ENCODE peak calls at places on chromosomes 11 and 22, in seven cellular contexts. J, H, N, W, X, Q and U are unnamed samples.

GRCh38 chr11:11444027-11444799 is 91.2 kb upstream of the CSNK2A3 start:
- DNase-seq in H (no peak), N (no peak), J (no peak), W (no peak), X (no peak), Q (no peak), U (no peak)

GRCh38 chr11:102304686-102305085 is 12.6 kb upstream of the BIRC3 start:
- DNase-seq in X (no peak), J (no peak), Q (no peak), W (no peak), H (no peak), N (no peak), U (no peak)

GRCh38 chr22:39470462-39471335 is 13.9 kb downstream of the MGAT3 start:
- DNase-seq in X (no peak), Q (no peak), W (no peak), N (no peak), H (no peak), J (no peak), U (no peak)

GRCh38 chr22:40653361-40653760 is 16.8 kb upstream of the MRTFA start:
- DNase-seq in H (no peak), N (no peak), Q (no peak), J (no peak), W (no peak), X (no peak), U (no peak)

GRCh38 chr11:133382217-133382746 is 150.0 kb downstream of the OPCML start:
- DNase-seq in X (no peak), W (no peak), N (no peak), J (no peak), H (no peak), Q (no peak), U (no peak)

GRCh38 chr11:121717296-121717695 is 264.5 kb upstream of the SORL1-AS1 start:
- DNase-seq in W (no peak), H (no peak), Q (no peak), X (no peak), N (no peak), J (no peak), U (no peak)

GRCh38 chr22:40605676-40606250 is 30.8 kb downstream of the MRTFA start:
- DNase-seq in X (no peak), H (no peak), N (no peak), W (no peak), Q (no peak), J (no peak), U (no peak)

GRCh38 chr22:24424001-24424900 is 3.1 kb upstream of the ADORA2A start:
- DNase-seq in X (peak), Q (peak), N (no peak), J (no peak), H (no peak), W (no peak), U (peak)

GRCh38 chr22:24466831-24467249 is 28.3 kb upstream of the UPB1 start:
- DNase-seq in N (no peak), X (no peak), W (no peak), H (no peak), J (peak), Q (no peak), U (no peak)

GRCh38 chr11:13128381-13128780 is 119.3 kb downstream of the RASSF10 start:
- DNase-seq in N (no peak), J (no peak), H (no peak), X (no peak), Q (no peak), W (no peak), U (no peak)

GRCh38 chr22:36415415-36416168 is 27.8 kb upstream of the MYH9 start:
- DNase-seq in N (no peak), X (no peak), H (no peak), Q (peak), J (no peak), W (no peak), U (no peak)

GRCh38 chr11:22976146-22976545 is 115.9 kb upstream of the CCDC179 start:
- DNase-seq in H (no peak), W (peak), X (no peak), J (no peak), Q (no peak), N (peak), U (no peak)

GRCh38 chr11:30585067-30585891 is 874 bp downstream of the MPPED2 start:
- DNase-seq in W (no peak), Q (peak), H (peak), N (peak), X (peak), J (no peak), U (no peak)

GRCh38 chr11:57399221-57399620 is 8.8 kb upstream of the PRG2 start:
- DNase-seq in X (no peak), N (no peak), Q (no peak), W (no peak), J (no peak), H (no peak), U (no peak)

GRCh38 chr11:12353534-12353933 is 23.8 kb upstream of the PARVA start:
- DNase-seq in Q (no peak), N (no peak), W (no peak), H (no peak), X (no peak), J (no peak), U (no peak)

GRCh38 chr22:24157783-24158170 is 23.5 kb upstream of the SUSD2 start:
- DNase-seq in H (peak), Q (no peak), J (no peak), N (peak), W (no peak), X (peak), U (no peak)

GRCh38 chr11:94740083-94740974 is 27.8 kb upstream of the AMOTL1 start:
- DNase-seq in N (peak), Q (no peak), X (no peak), H (peak), W (no peak), J (no peak), U (no peak)

GRCh38 chr11:82864268-82864667 is 36.0 kb downstream of the PRCP start:
- DNase-seq in J (peak), W (no peak), Q (peak), H (peak), N (peak), X (peak), U (no peak)

GRCh38 chr11:79381036-79381435 is 59.8 kb downstream of the TENM4 start:
- DNase-seq in X (no peak), N (no peak), W (no peak), Q (no peak), H (no peak), J (no peak), U (no peak)

GRCh38 chr11:10488581-10489443 is 33.7 kb downstream of the AMPD3 start:
- DNase-seq in J (no peak), Q (peak), H (peak), W (no peak), X (peak), N (peak), U (no peak)

DNA sequence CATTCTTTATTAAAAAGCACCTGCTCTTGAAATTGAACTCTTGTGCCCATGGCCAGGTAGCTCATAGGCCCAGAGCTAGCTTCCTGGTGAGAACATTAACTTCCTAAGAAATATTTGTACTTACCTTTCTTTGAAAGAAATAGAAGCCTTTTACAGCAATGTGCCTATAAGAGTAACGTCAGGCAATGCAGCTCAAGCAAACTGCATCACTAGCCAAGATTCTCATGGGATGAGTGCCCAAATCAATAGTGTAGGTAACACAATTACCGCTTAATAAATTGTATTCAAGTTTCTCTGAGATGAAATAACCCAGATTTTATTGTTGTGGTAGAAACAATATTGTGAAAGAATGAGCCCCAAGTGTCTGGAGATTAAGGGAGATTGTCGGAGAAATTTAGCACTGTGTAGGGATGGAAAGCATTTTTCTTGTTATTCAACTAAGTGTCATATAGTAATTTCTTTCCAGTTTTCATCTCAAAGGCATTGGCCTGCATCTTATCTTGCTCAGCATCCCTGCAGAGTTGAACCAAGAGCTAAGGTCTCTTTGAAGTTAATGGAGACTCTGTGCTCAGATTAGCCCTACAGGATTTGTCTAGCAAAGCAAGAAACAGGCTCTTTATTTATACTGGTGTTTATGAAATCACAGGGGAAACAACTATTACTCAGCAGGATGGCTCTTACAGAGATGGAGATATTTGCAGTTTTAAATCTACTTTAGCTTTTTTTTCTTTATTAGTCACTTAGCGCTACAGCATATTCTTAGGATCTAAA is 321.0 kb upstream of the PDGFD start:
- DNase-seq in N (no peak), Q (no peak), W (no peak), J (no peak), H (no peak), X (no peak), U (no peak)
- TF ChIP-seq CTCF in N (no peak), Q (no peak), W (no peak), J (no peak), H (no peak), X (no peak), U (no peak)

DNA sequence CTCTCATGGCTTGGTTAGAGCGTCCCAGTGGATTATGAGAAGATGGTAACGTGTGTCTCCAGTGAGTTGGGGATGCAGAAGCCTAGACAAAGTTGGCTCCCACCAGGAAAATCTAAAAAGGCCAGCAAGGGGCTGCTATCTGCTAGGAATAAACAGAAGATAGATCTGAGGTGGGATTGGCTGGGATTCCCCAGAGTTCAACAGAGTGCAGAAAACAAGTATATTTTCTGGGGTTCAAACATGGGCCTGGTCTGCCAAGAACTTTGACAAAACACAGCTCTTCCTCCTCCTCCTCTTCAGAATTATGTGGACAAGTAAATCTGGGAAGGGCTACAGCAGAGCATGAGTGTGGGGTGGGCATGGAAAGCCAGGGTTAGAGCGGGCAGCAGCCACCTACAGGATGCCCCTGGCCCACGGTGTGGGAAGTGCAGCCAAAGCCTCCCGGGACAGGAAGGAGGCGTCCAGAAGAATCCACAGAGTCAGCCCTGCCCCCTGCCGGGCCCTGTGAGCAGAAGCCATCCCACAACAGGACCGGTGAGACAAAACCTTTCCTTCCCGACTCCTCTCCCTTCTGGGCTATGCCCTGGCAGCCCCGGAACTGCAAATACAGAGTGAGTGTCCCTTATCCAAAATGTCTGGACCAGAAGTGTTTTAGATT is 67.1 kb downstream of the CD82 start:
- DNase-seq in Q (peak), J (no peak), X (peak), W (no peak), H (peak), N (peak), U (no peak)
- TF ChIP-seq CTCF in Q (peak), J (peak), X (peak), W (peak), H (peak), N (no peak), U (no peak)

GRCh38 chr11:47177229-47177845 is 658 bp upstream of the ARFGAP2 start:
- DNase-seq in Q (peak), W (peak), J (peak), N (peak), X (no peak), H (peak), U (peak)

GRCh38 chr11:47177846-47178245 is 1.2 kb upstream of the ARFGAP2 start:
- DNase-seq in J (no peak), Q (no peak), W (no peak), X (peak), N (peak), H (no peak), U (no peak)

GRCh38 chr11:47178305-47178704 is 1.6 kb upstream of the ARFGAP2 start:
- DNase-seq in W (no peak), J (no peak), X (peak), Q (no peak), H (no peak), N (no peak), U (no peak)

GRCh38 chr11:47175746-47176327 is 842 bp downstream of the ARFGAP2 start:
- DNase-seq in H (no peak), W (no peak), X (no peak), Q (no peak), J (no peak), N (no peak), U (no peak)

DNA sequence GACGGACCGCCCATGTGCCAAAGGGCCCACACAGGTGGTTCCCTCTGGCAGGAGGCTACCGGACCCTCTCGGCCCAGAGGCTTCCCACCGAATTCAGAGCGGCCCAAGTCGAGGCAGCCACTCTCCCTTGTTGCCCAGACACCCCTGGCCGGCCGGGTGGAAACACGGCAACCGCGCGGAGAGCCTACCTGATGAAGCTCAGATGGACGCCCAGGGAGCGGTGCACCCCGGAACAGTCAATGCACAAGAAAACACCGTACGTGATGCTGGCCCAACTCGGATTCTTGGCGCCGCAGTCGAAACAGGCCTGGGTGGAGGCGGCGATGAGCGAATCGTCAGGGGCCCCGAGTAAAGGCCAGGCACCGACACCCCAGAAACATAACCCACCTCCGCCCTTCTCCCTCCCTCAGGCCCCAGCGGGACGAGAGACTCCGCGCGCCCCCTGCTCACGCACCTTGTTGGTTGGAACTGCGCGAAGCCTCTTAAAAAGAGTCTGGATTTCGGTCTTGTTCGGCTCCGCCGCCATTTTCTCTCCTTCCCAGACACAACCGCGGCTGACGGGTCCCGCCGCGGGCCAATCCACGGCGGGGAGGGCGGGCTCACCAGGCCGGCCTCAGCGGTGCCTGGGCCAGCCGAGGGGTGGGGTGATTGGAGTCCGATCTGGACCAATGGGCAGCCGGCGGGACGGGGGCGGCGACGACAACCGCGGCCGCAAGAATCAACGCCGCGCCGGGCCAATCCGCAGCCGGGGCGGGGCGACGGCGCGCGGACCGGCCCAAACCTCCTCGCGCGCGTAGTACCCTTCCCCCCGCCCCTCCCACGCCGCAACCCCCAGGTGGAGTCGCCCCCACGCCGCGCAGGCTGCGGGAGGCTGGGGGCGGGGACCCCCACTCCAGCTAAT is at the start of gene ARFGAP2:
- DNase-seq in J (peak), W (peak), X (peak), H (peak), N (peak), Q (peak), U (peak)
- TF ChIP-seq CTCF in J (no peak), W (no peak), X (no peak), H (no peak), N (no peak), Q (no peak), U (no peak)

DNA sequence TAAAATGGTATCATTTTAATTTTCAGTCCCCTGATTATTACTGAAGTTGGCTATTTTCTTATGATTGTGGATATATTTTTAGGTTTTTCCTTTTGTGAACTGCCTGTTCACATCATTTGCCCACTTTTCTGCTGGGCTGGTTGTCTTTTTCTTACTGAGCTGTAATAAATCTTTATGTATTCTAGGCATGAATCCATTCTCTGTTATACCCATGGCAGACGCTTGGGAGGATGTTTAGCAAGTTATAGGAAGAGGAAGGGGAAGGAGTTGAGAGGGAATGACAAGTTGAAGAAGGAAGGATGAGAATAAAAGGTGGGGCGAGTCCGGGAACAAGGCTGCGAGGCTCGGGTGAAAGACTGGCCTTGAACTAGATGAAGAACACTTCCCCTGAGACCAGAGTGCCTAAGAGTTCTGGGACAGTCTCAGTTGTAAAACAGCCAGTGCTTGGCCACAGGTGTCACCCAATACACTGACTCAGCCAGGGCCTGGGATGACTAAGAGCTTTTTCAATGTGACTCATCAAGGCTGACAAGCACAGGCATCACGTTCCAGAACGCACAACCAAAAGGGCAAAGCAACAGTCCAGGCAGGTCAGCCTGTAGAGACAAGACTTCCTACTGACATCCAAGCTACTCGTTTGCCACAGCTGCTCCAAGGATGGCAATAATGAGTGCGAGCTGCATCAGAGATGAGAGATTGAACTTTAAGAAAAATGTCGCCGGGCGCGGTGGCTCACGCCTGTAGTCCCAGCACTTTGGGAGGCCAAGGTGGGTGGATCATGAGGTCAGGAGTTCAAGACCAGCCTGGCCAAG is 35.2 kb downstream of the LRFN4 start:
- DNase-seq in J (peak), Q (no peak), N (peak), X (no peak), H (peak), W (peak), U (no peak)
- TF ChIP-seq CTCF in J (no peak), Q (no peak), N (no peak), X (no peak), H (no peak), W (no peak), U (no peak)

DNA sequence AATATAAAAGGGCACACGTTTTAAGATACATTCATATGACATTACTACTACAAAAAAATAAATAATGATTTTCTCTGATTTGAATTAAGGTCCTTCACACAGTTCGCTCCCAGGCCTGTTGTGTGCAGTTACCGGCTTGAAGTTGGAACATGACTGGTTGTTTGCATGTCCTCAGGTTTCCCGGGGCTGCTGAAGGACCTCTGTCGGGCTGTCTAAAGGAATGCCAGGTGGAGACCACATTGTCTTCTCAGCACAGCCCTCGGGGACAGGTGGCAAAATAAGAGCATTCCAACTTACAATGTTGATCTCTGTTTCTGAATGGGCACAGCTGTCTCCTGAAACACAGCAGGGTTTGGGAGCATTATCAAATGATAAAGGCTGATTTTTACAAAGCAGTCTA is 14.9 kb downstream of the VSIG10L2 start:
- DNase-seq in H (no peak), N (no peak), Q (no peak), J (no peak), X (no peak), W (no peak), U (no peak)
- TF ChIP-seq CTCF in H (no peak), N (no peak), Q (no peak), J (no peak), X (no peak), W (no peak), U (no peak)

DNA sequence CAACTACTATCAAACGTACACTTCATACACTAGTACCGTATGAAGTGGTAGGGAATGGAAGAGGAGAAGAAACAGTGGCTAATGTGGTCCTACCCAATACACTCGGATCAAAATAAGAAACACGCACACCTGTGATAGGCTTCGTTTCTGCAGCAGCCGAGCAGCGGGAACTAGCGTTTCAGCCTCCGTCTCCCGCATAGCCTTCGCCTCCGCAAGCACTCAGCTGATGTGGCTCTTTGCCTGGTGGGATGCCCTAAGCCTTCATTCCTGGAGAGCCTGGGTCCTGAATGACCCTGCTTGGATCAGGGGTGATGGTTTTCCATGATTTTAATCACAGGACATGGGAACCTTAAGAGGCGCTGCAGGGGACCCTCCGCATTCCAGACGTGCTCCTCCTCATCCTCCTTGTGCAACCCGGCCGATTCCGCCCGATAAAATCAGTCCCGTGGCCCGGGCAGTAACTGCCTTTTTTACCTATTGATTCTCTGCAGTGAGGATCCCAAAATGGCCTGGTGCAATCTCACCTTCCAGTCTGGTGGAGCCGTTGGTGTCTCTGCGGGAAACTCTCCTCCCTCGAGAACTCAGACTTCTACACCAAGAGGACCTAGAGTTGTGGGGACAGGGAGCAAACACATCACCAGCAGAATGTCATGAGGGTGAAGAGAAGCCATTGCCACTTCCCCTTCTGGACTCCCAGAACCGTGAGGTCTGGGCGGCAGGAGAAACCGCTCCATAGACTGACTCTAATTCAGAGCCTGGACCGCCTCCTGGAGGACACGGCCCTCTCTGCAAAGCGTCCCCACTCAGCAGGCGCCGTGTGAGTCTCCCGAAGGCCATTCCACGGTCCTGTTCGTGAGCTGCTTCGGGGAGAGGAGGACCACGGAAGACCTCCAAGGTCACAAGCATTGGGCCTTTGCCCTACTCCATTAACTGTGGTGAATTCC is 8.1 kb downstream of the C11orf21 start:
- DNase-seq in W (no peak), J (no peak), H (no peak), Q (no peak), X (no peak), N (peak), U (peak)
- TF ChIP-seq CTCF in W (no peak), J (no peak), H (no peak), Q (no peak), X (peak), N (no peak), U (no peak)